ENCODE peak calls at places on chromosomes 6 and 20, in nine cellular contexts. C is stomach; A is CD8-positive, alpha-beta T cell; U is MM.1S; Z is mucosa of descending colon; R is ascending aorta; H is A549; D is heart right ventricle; K is fibroblast of lung. S is an unnamed sample.

GRCh38 chr6:50845499-50846108 is 26.9 kb downstream of the TFAP2B start:
- DNase-seq in C (no peak), A (no peak), U (no peak), Z (no peak), R (no peak), H (no peak), D (no peak), K (no peak), S (no peak)

GRCh38 chr6:163779727-163780284 is 365.3 kb downstream of the QKI start:
- DNase-seq in C (no peak), A (no peak), U (no peak), Z (no peak), R (no peak), H (no peak), D (no peak), K (no peak), S (no peak)

GRCh38 chr20:62772994-62773858 is 23.0 kb upstream of the MRGBP start:
- DNase-seq in C (no peak), A (no peak), U (no peak), Z (peak; percentile 12), R (no peak), H (no peak), D (no peak), K (peak; percentile 39), S (no peak)

GRCh38 chr6:139547082-139547776 is 172.8 kb upstream of the CITED2 start:
- DNase-seq in C (no peak), A (no peak), U (no peak), Z (no peak), R (no peak), H (no peak), D (no peak), K (no peak), S (no peak)

GRCh38 chr6:11110921-11111768 is at the start of gene ERVFRD-1:
- DNase-seq in C (no peak), A (no peak), U (no peak), Z (no peak), R (no peak), H (no peak), D (no peak), K (no peak), S (no peak)

GRCh38 chr6:131745476-131745875 is 34.7 kb upstream of the CTAGE9 start:
- DNase-seq in C (no peak), A (no peak), U (no peak), Z (no peak), R (no peak), H (no peak), D (no peak), K (no peak), S (no peak)

GRCh38 chr20:18401305-18401704 is 65.5 kb downstream of the DZANK1 start:
- DNase-seq in C (no peak), A (no peak), U (no peak), Z (no peak), R (no peak), H (no peak), D (no peak), K (no peak), S (no peak)

GRCh38 chr6:105397987-105398386 is 4.9 kb downstream of the PREP start:
- DNase-seq in C (no peak), A (no peak), U (no peak), Z (no peak), R (no peak), H (no peak), D (no peak), K (no peak), S (no peak)

GRCh38 chr6:81979329-81979728 is 226.8 kb upstream of the TENT5A start:
- DNase-seq in C (no peak), A (no peak), U (no peak), Z (no peak), R (no peak), H (no peak), D (no peak), K (no peak), S (no peak)

GRCh38 chr6:136764522-136764993 is 27.7 kb downstream of the MAP3K5 start:
- DNase-seq in C (no peak), A (no peak), U (no peak), Z (no peak), R (no peak), H (no peak), D (no peak), K (no peak), S (no peak)

GRCh38 chr6:136657629-136658028 is 107.4 kb upstream of the MAP7 start:
- DNase-seq in C (no peak), A (no peak), U (no peak), Z (no peak), R (no peak), H (no peak), D (no peak), K (peak; percentile 56), S (no peak)

GRCh38 chr6:10393544-10394225 is 21.2 kb downstream of the TFAP2A start:
- DNase-seq in C (no peak), A (no peak), U (no peak), Z (no peak), R (no peak), H (no peak), D (no peak), K (no peak), S (no peak)

GRCh38 chr6:125640441-125641150 is 108.8 kb upstream of the HEY2 start:
- DNase-seq in C (no peak), A (no peak), U (no peak), Z (no peak), R (no peak), H (no peak), D (no peak), K (no peak), S (no peak)

GRCh38 chr20:56429496-56429895 is 17.4 kb downstream of the CASS4 start:
- DNase-seq in C (no peak), A (no peak), U (no peak), Z (no peak), R (no peak), H (no peak), D (no peak), K (peak; percentile 94), S (no peak)
- H3K4me1 ChIP-seq in C (no peaks in the 10 kb centered on the region), A (peaks cover 46% of the 10 kb centered on the region), U (no peaks in the 10 kb centered on the region), Z (no peaks in the 10 kb centered on the region), R (no peaks in the 10 kb centered on the region), H (no peaks in the 10 kb centered on the region), D (no peaks in the 10 kb centered on the region), K (peaks cover 50% of the 10 kb centered on the region), S (no peaks in the 10 kb centered on the region)

GRCh38 chr20:45154183-45154582 is 20.5 kb upstream of the PI3 start:
- DNase-seq in C (no peak), A (no peak), U (no peak), Z (no peak), R (no peak), H (no peak), D (no peak), K (no peak), S (no peak)
- TF ChIP-seq CTCF in C (no peak), A (no peak), U (no peak), Z (no peak), R (no peak), H (no peak), D (no peak), K (no peak), S (no peak)

GRCh38 chr6:128667339-128667858 is 147.0 kb upstream of the PTPRK start:
- DNase-seq in C (no peak), A (no peak), U (no peak), Z (no peak), R (no peak), H (no peak), D (no peak), K (no peak), S (no peak)
- H3K4me3 ChIP-seq in C (no peak overlapping the region), A (no peak overlapping the region), U (no peak overlapping the region), Z (no peak overlapping the region), R (no peak overlapping the region), H (no peak overlapping the region), D (no peak overlapping the region), K (no peak overlapping the region), S (no peak overlapping the region)

GRCh38 chr6:41053056-41053455 is at the start of gene APOBEC2:
- DNase-seq in C (no peak), A (no peak), U (no peak), Z (no peak), R (no peak), H (no peak), D (peak; percentile 78), K (no peak), S (no peak)

GRCh38 chr6:41051873-41052272 is 1.1 kb upstream of the APOBEC2 start:
- DNase-seq in C (no peak), A (no peak), U (no peak), Z (no peak), R (no peak), H (no peak), D (no peak), K (no peak), S (no peak)

GRCh38 chr6:41049548-41049947 is 3.5 kb upstream of the APOBEC2 start:
- DNase-seq in C (no peak), A (no peak), U (no peak), Z (no peak), R (no peak), H (no peak), D (no peak), K (no peak), S (no peak)

GRCh38 chr6:41047745-41048742 is 5.0 kb upstream of the APOBEC2 start:
- DNase-seq in C (peak; percentile 49), A (no peak), U (no peak), Z (no peak), R (no peak), H (no peak), D (no peak), K (no peak), S (no peak)

GRCh38 chr6:41049955-41050354 is 3.0 kb upstream of the APOBEC2 start:
- DNase-seq in C (no peak), A (no peak), U (no peak), Z (no peak), R (no peak), H (no peak), D (no peak), K (no peak), S (no peak)
- H3K4me1 ChIP-seq in C (peaks cover 21% of the 10 kb centered on the region), A (peaks cover 15% of the 10 kb centered on the region), U (peaks cover 13% of the 10 kb centered on the region), Z (no peaks in the 10 kb centered on the region), R (no peaks in the 10 kb centered on the region), H (no peaks in the 10 kb centered on the region), D (peaks cover 23% of the 10 kb centered on the region), K (no peaks in the 10 kb centered on the region), S (peaks cover 14% of the 10 kb centered on the region)

DNA sequence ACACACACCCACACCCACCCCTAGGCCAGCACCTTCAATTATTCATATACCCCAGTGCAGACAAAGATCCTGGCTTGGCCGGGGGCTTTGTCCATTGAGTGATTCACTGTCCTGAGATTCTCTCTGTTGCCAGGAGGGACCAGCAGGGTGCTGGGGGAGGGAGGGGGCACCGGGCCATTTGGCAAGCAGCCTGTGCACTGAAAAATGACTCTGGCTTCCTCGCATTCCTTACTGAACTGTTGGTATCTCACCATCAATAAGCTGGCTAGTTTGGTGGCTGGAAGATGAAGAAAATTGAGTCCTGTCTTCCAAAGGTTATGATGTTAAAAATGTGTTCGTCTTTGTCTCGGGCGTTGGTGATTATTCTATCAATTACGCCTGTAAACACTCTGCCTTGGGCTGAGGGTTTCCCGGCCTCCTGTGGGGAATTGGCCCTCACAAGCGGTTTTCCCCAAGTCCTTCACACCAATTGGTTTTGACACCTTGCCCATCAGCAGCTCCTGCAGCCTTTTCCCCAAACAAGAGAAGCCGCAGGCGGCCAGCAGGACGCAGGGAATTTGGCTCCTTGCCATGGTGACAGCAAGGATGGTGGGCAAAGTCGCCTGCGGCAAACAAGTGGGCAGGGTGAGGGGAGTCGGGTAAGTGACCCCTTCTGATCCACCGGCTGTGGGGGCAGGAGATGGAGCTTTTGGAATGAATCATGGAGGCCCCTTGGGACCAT is 4.9 kb downstream of the VSTM2L start:
- DNase-seq in C (no peak), A (no peak), U (no peak), Z (no peak), R (no peak), H (peak; percentile 81), D (no peak), K (peak; percentile 92), S (no peak)
- TF ChIP-seq CTCF in C (no peak), A (no peak), U (no peak), Z (no peak), R (no peak), H (no peak), D (no peak), K (no peak), S (no peak)

S was measured in thoracic aorta.